ENCODE peak calls at places on chromosomes 6 and 20, in seven cellular contexts. M is IMR-90, K is neuronal stem cell, P is mesendoderm, H is H1, J is H9, Q is trophoblast cell. O is an unnamed sample.

GRCh38 chr6:145761584-145761983 is 26.3 kb upstream of the EPM2A start:
- DNase-seq in K (no peak), H (no peak), P (no peak), M (no peak), J (no peak), Q (no peak), O (no peak)

GRCh38 chr6:135604035-135604865 is 106.7 kb upstream of the AHI1 start:
- DNase-seq in Q (no peak), J (no peak), K (no peak), H (no peak), M (no peak), P (no peak), O (no peak)

GRCh38 chr6:68158256-68158655 is 476.8 kb upstream of the ADGRB3 start:
- DNase-seq in Q (no peak), H (no peak), P (no peak), M (no peak), K (no peak), J (no peak), O (no peak)

GRCh38 chr6:36757206-36757605 is 59.6 kb downstream of the RAB44 start:
- DNase-seq in H (no peak), J (no peak), K (no peak), P (no peak), M (no peak), Q (no peak), O (no peak)

GRCh38 chr6:151239603-151240035 is at the start of gene AKAP12:
- DNase-seq in H (peak; percentile 78), J (peak; percentile 74), Q (no peak), P (peak; percentile 88), K (no peak), M (peak; percentile 45), O (peak; percentile 80)

GRCh38 chr6:35445691-35446090 is 6.4 kb upstream of the FANCE start:
- DNase-seq in M (peak; percentile 42), Q (no peak), J (no peak), H (no peak), K (no peak), P (no peak), O (no peak)

GRCh38 chr6:39530201-39530759 is 194.9 kb downstream of the KIF6 start:
- DNase-seq in Q (peak; percentile 82), J (no peak), P (peak; percentile 85), M (no peak), K (no peak), H (no peak), O (peak; percentile 68)

GRCh38 chr6:36682328-36683144 is 4.0 kb downstream of the CDKN1A start:
- DNase-seq in K (no peak), J (peak; percentile 49), P (peak; percentile 53), H (no peak), M (no peak), Q (peak; percentile 92), O (peak; percentile 43)

GRCh38 chr20:60359010-60359409 is 400.8 kb downstream of the CDH26 start:
- DNase-seq in J (no peak), K (no peak), M (no peak), Q (no peak), P (no peak), H (no peak), O (no peak)

GRCh38 chr6:144232434-144233223 is 52.5 kb upstream of the UTRN start:
- DNase-seq in H (no peak), P (no peak), K (no peak), J (no peak), Q (no peak), M (peak; percentile 10), O (no peak)

GRCh38 chr6:56962451-56962850 is 7.5 kb downstream of the BEND6 start:
- DNase-seq in P (no peak), Q (no peak), M (no peak), H (no peak), K (no peak), J (no peak), O (no peak)

GRCh38 chr20:2755451-2756055 is 44.9 kb downstream of the CPXM1 start:
- DNase-seq in M (no peak), Q (no peak), K (no peak), P (no peak), H (no peak), J (no peak), O (no peak)

GRCh38 chr6:136625293-136625692 is 75.1 kb upstream of the MAP7 start:
- DNase-seq in Q (no peak), K (no peak), H (no peak), P (no peak), M (no peak), J (no peak), O (no peak)

GRCh38 chr20:63973636-63974401 is 4.1 kb upstream of the ZNF512B start:
- DNase-seq in Q (peak; percentile 79), P (peak; percentile 84), K (peak; percentile 84), M (peak; percentile 79), H (peak; percentile 98), J (peak; percentile 88), O (peak; percentile 87)

GRCh38 chr6:90835584-90836212 is 248.8 kb upstream of the MAP3K7 start:
- DNase-seq in Q (no peak), J (no peak), K (no peak), P (no peak), H (no peak), M (no peak), O (no peak)

GRCh38 chr6:159104931-159105330 is 60.1 kb upstream of the TAGAP start:
- DNase-seq in M (no peak), K (no peak), J (no peak), H (no peak), Q (no peak), P (peak; percentile 23), O (no peak)

GRCh38 chr6:150018846-150019580 is 6.3 kb downstream of the RAET1L start:
- DNase-seq in P (no peak), H (no peak), K (no peak), Q (no peak), M (no peak), J (peak; percentile 8), O (no peak)

GRCh38 chr6:79101164-79101563 is 23.1 kb upstream of the PHIP start:
- DNase-seq in K (no peak), P (no peak), J (no peak), H (no peak), Q (no peak), M (no peak), O (no peak)

GRCh38 chr6:39124114-39124513 is 9.1 kb upstream of the SAYSD1 start:
- DNase-seq in P (no peak), K (no peak), Q (no peak), M (no peak), J (no peak), H (no peak), O (no peak)

GRCh38 chr6:113968472-113968871 is 2.5 kb downstream of the HDAC2 start:
- DNase-seq in Q (no peak), P (no peak), M (no peak), H (no peak), K (no peak), J (no peak), O (no peak)

GRCh38 chr6:44157152-44157521 is 1.5 kb upstream of the CAPN11 start:
- DNase-seq in K (no peak), Q (no peak), J (no peak), M (no peak), H (no peak), P (no peak), O (no peak)

GRCh38 chr6:127768745-127769144 is 132.1 kb downstream of the THEMIS start:
- DNase-seq in M (no peak), H (no peak), Q (no peak), K (no peak), P (no peak), J (no peak), O (no peak)

GRCh38 chr20:37390891-37391525 is 45.1 kb downstream of the SRC start:
- DNase-seq in Q (no peak), H (no peak), J (peak; percentile 23), P (no peak), M (no peak), K (no peak), O (no peak)

GRCh38 chr20:63149531-63150207 is 66.3 kb downstream of the YTHDF1 start:
- DNase-seq in H (no peak), Q (no peak), J (no peak), M (no peak), K (no peak), P (no peak), O (no peak)

GRCh38 chr6:45691426-45691825 is 313.7 kb upstream of the SUPT3H start:
- DNase-seq in H (no peak), J (no peak), K (no peak), Q (no peak), M (no peak), P (no peak), O (no peak)

DNA sequence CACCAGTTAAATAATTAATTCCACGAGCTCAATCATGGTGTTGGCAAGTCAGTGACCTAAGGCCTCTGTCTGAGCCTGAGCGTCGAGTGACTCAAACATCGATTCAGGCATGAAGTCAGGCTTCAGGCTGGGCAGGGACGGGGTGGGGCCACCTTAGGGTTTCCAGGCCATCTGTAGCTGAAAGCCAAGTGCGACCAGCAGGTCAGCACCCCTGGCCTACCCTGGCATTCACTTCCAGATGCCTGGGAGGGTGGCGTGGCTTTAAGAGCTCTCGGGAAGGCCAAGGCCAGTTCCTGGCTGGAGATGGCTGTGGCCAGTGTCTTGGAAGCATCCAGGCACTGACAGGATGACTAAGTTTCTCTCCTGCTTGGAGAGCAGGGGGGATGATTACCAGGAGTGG is 113.4 kb downstream of the DACT2 start:
- DNase-seq in K (no peak), Q (no peak), J (no peak), M (no peak), P (no peak), H (no peak), O (no peak)
- H4K8ac ChIP-seq in K (no peak overlapping the region), Q (no peak overlapping the region), J (no peak overlapping the region), M (no peak overlapping the region), P (no peak overlapping the region), H (no peak overlapping the region), O (no peak overlapping the region)

GRCh38 chr20:59191036-59191755 is 27.6 kb downstream of the ZNF831 start:
- DNase-seq in J (no peak), M (no peak), H (no peak), P (no peak), Q (no peak), K (no peak), O (no peak)

GRCh38 chr20:59192533-59192896 is 28.9 kb downstream of the ZNF831 start:
- DNase-seq in Q (no peak), J (no peak), P (no peak), H (no peak), K (no peak), M (no peak), O (no peak)

GRCh38 chr20:59193325-59193724 is 29.7 kb downstream of the ZNF831 start:
- DNase-seq in M (no peak), Q (no peak), K (no peak), P (no peak), H (no peak), J (no peak), O (no peak)

GRCh38 chr20:59190509-59190908 is 26.9 kb downstream of the ZNF831 start:
- DNase-seq in K (no peak), H (no peak), P (no peak), J (no peak), M (no peak), Q (no peak), O (no peak)

GRCh38 chr20:59191756-59192532 is 28.3 kb downstream of the ZNF831 start:
- DNase-seq in M (no peak), P (no peak), H (no peak), K (no peak), Q (no peak), J (no peak), O (no peak)
- H2BK5ac ChIP-seq in M (no peak overlapping the region), P (no peak overlapping the region), H (no peak overlapping the region), K (no peak overlapping the region), Q (no peak overlapping the region), J (no peak overlapping the region), O (no peak overlapping the region)

GRCh38 chr20:237918-238317 is 10.9 kb downstream of the DEFB129 start:
- DNase-seq in Q (no peak), M (no peak), K (no peak), J (no peak), P (no peak), H (no peak), O (no peak)
- H4K8ac ChIP-seq in Q (no peak overlapping the region), M (no peak overlapping the region), K (no peak overlapping the region), J (no peak overlapping the region), P (no peak overlapping the region), H (no peak overlapping the region), O (no peak overlapping the region)

GRCh38 chr6:129932321-129932720 is 71.2 kb upstream of the TMEM244 start:
- DNase-seq in P (no peak), J (no peak), H (no peak), K (no peak), M (no peak), Q (no peak), O (no peak)
- H2BK5ac ChIP-seq in P (no peak overlapping the region), J (no peak overlapping the region), H (no peak overlapping the region), K (no peak overlapping the region), M (no peak overlapping the region), Q (no peak overlapping the region), O (no peak overlapping the region)